ENCODE peak calls at places on chromosomes 4 and X, in seven cellular contexts. N, F, Z, D, U, K and V are unnamed samples.

GRCh38 chr4:87839309-87839946 is 6.7 kb downstream of the MEPE start:
- DNase-seq in N (peak; percentile 50), F (no peak), Z (peak; percentile 28), D (peak; percentile 38), U (peak; percentile 69), K (no peak), V (peak; percentile 52)

GRCh38 chrX:110146521-110146920 is 143.6 kb downstream of the TMEM164 start:
- DNase-seq in N (peak; percentile 75), F (peak; percentile 30), Z (peak; percentile 48), D (peak; percentile 36), U (no peak), K (no peak), V (peak; percentile 38)

GRCh38 chrX:41238543-41238942 is 95.4 kb upstream of the DDX3X start:
- DNase-seq in N (no peak), F (no peak), Z (no peak), D (peak; percentile 78), U (no peak), K (no peak), V (peak; percentile 87)

GRCh38 chr4:116632269-116632668 is 453.1 kb downstream of the TRAM1L1 start:
- DNase-seq in N (no peak), F (no peak), Z (no peak), D (peak; percentile 81), U (no peak), K (no peak), V (no peak)

GRCh38 chr4:122793811-122794210 is 32.8 kb upstream of the FGF2 start:
- DNase-seq in N (no peak), F (no peak), Z (no peak), D (no peak), U (no peak), K (no peak), V (no peak)

GRCh38 chr4:22496165-22496813 is 19.6 kb downstream of the ADGRA3 start:
- DNase-seq in N (no peak), F (no peak), Z (no peak), D (no peak), U (no peak), K (no peak), V (no peak)

GRCh38 chrX:270848-271367 is 10.3 kb upstream of the PLCXD1 start:
- DNase-seq in N (no peak), F (peak; percentile 11), Z (no peak), D (no peak), U (no peak), K (no peak), V (peak; percentile 68)

GRCh38 chr4:143336828-143337599 is at the start of gene GAB1:
- DNase-seq in N (peak; percentile 68), F (peak; percentile 84), Z (peak; percentile 59), D (peak; percentile 79), U (peak; percentile 78), K (peak; percentile 88), V (peak; percentile 93)

GRCh38 chr4:143700060-143700419 is 435 bp downstream of the FREM3 start:
- DNase-seq in N (no peak), F (no peak), Z (no peak), D (peak; percentile 19), U (no peak), K (peak; percentile 50), V (peak; percentile 30)

GRCh38 chrX:105567046-105567445 is 255.3 kb upstream of the NRK start:
- DNase-seq in N (no peak), F (no peak), Z (no peak), D (no peak), U (no peak), K (no peak), V (no peak)

GRCh38 chr4:338759-339097 is 1.1 kb downstream of the ZNF141 start:
- DNase-seq in N (no peak), F (no peak), Z (peak; percentile 17), D (no peak), U (no peak), K (peak; percentile 48), V (no peak)

GRCh38 chr4:159296061-159296460 is 193.2 kb downstream of the RAPGEF2 start:
- DNase-seq in N (no peak), F (no peak), Z (no peak), D (peak; percentile 51), U (no peak), K (no peak), V (peak; percentile 76)

GRCh38 chr4:110533940-110534339 is 58.0 kb downstream of the ENPEP start:
- DNase-seq in N (peak; percentile 39), F (no peak), Z (no peak), D (peak; percentile 94), U (no peak), K (no peak), V (peak; percentile 98)

GRCh38 chr4:12929784-12930183 is 554.4 kb downstream of the RAB28 start:
- DNase-seq in N (no peak), F (no peak), Z (no peak), D (no peak), U (no peak), K (no peak), V (no peak)

GRCh38 chr4:6331468-6331867 is 61.8 kb downstream of the WFS1 start:
- DNase-seq in N (no peak), F (no peak), Z (no peak), D (no peak), U (no peak), K (no peak), V (no peak)

GRCh38 chrX:108736509-108737479 is at the start of gene IRS4:
- DNase-seq in N (peak; percentile 66), F (no peak), Z (no peak), D (peak; percentile 13), U (no peak), K (peak; percentile 93), V (peak; percentile 25)

GRCh38 chr4:148021706-148022105 is 289.8 kb downstream of the ARHGAP10 start:
- DNase-seq in N (no peak), F (no peak), Z (no peak), D (peak; percentile 21), U (no peak), K (no peak), V (peak; percentile 78)

GRCh38 chrX:87728459-87728858 is 210.9 kb downstream of the KLHL4 start:
- DNase-seq in N (no peak), F (no peak), Z (no peak), D (no peak), U (no peak), K (no peak), V (no peak)

GRCh38 chr4:2691952-2692435 is 64.1 kb downstream of the TNIP2 start:
- DNase-seq in N (no peak), F (no peak), Z (no peak), D (no peak), U (no peak), K (no peak), V (no peak)

GRCh38 chrX:6053126-6053625 is 175.5 kb downstream of the NLGN4X start:
- DNase-seq in N (no peak), F (no peak), Z (no peak), D (no peak), U (no peak), K (no peak), V (no peak)

GRCh38 chr4:158682071-158682470 is 10.0 kb downstream of the ETFDH start:
- DNase-seq in N (no peak), F (no peak), Z (no peak), D (no peak), U (no peak), K (no peak), V (no peak)

GRCh38 chr4:150582881-150583286 is 933 bp downstream of the MAB21L2 start:
- DNase-seq in N (no peak), F (no peak), Z (no peak), D (no peak), U (no peak), K (peak; percentile 59), V (peak; percentile 6)

GRCh38 chr4:6349896-6350295 is 80.2 kb downstream of the WFS1 start:
- DNase-seq in N (no peak), F (no peak), Z (no peak), D (no peak), U (no peak), K (no peak), V (no peak)